ENCODE peak calls at places on chromosomes 2 and 18, in nine cellular contexts. Y is iPS-NIHi11, G is SW480, U is fibroblast of the aortic adventitia, X is T-helper 9 cell, P is anterior cingulate cortex, C is lower leg skin, B is occipital lobe, R is NCI-H774. V is an unnamed sample.

GRCh38 chr2:18749912-18750526 is 160.7 kb upstream of the NT5C1B start:
- DNase-seq in Y (peak; percentile 22), G (peak; percentile 50), U (peak; percentile 85), X (peak; percentile 15), P (no peak), C (no peak), B (peak; percentile 3), R (peak; percentile 48), V (peak; percentile 84)

GRCh38 chr2:42492691-42493467 is 903 bp downstream of the KCNG3 start:
- DNase-seq in Y (peak; percentile 49), G (no peak), U (no peak), X (peak; percentile 2), P (no peak), C (no peak), B (no peak), R (peak; percentile 54), V (no peak)

GRCh38 chr2:152067823-152068222 is 31.0 kb downstream of the CACNB4 start:
- DNase-seq in Y (no peak), G (no peak), U (no peak), X (no peak), P (no peak), C (no peak), B (no peak), R (no peak), V (peak; percentile 7)

GRCh38 chr2:2762898-2763287 is 431.8 kb upstream of the MYT1L start:
- DNase-seq in Y (no peak), G (no peak), U (no peak), X (no peak), P (no peak), C (no peak), B (no peak), R (no peak), V (no peak)

GRCh38 chr18:79834834-79835233 is 37.1 kb downstream of the KCNG2 start:
- DNase-seq in Y (no peak), G (no peak), U (no peak), X (no peak), P (no peak), C (no peak), B (no peak), R (no peak), V (no peak)

GRCh38 chr2:126832757-126833156 is 65.9 kb upstream of the TEX51 start:
- DNase-seq in Y (no peak), G (no peak), U (no peak), X (no peak), P (no peak), C (no peak), B (no peak), R (no peak), V (no peak)

GRCh38 chr2:85741211-85741610 is 12.6 kb upstream of the ATOH8 start:
- DNase-seq in Y (no peak), G (no peak), U (no peak), X (no peak), P (no peak), C (no peak), B (no peak), R (no peak), V (no peak)

GRCh38 chr2:159562248-159562647 is 54.1 kb downstream of the BAZ2B start:
- DNase-seq in Y (no peak), G (no peak), U (peak; percentile 37), X (no peak), P (no peak), C (no peak), B (no peak), R (no peak), V (no peak)

GRCh38 chr18:13233746-13234527 is 15.4 kb downstream of the LDLRAD4 start:
- DNase-seq in Y (no peak), G (no peak), U (no peak), X (no peak), P (no peak), C (peak; percentile 81), B (no peak), R (no peak), V (no peak)

GRCh38 chr2:118774458-118775133 is 72.9 kb downstream of the EN1 start:
- DNase-seq in Y (peak; percentile 89), G (peak; percentile 37), U (peak; percentile 43), X (no peak), P (no peak), C (peak; percentile 93), B (no peak), R (no peak), V (peak; percentile 82)

GRCh38 chr2:152200562-152201465 is 25.3 kb upstream of the STAM2 start:
- DNase-seq in Y (peak; percentile 58), G (peak; percentile 86), U (peak; percentile 97), X (no peak), P (no peak), C (peak; percentile 98), B (peak; percentile 42), R (no peak), V (peak; percentile 98)

GRCh38 chr2:176103634-176104337 is 3.3 kb upstream of the HOXD11 start:
- DNase-seq in Y (no peak), G (no peak), U (no peak), X (no peak), P (no peak), C (peak; percentile 77), B (no peak), R (no peak), V (no peak)

GRCh38 chr2:96716388-96716787 is 23.5 kb downstream of the LMAN2L start:
- DNase-seq in Y (no peak), G (no peak), U (no peak), X (no peak), P (no peak), C (no peak), B (no peak), R (no peak), V (no peak)

GRCh38 chr2:117979911-117980341 is 33.9 kb downstream of the CCDC93 start:
- DNase-seq in Y (no peak), G (no peak), U (no peak), X (no peak), P (no peak), C (no peak), B (no peak), R (no peak), V (peak; percentile 36)

GRCh38 chr2:234257859-234258561 is 207.5 kb downstream of the SPP2 start:
- DNase-seq in Y (peak; percentile 73), G (peak; percentile 93), U (peak; percentile 98), X (no peak), P (no peak), C (peak; percentile 91), B (peak; percentile 7), R (no peak), V (peak; percentile 98)

GRCh38 chr2:45793998-45794720 is 142.7 kb downstream of the PRKCE start:
- DNase-seq in Y (no peak), G (no peak), U (peak; percentile 91), X (no peak), P (no peak), C (no peak), B (no peak), R (no peak), V (no peak)

GRCh38 chr18:6203791-6204190 is 210.9 kb downstream of the L3MBTL4 start:
- DNase-seq in Y (no peak), G (no peak), U (no peak), X (no peak), P (no peak), C (peak; percentile 89), B (no peak), R (peak; percentile 1), V (no peak)

GRCh38 chr2:20617081-20617575 is 33.8 kb downstream of the HS1BP3 start:
- DNase-seq in Y (peak; percentile 68), G (no peak), U (no peak), X (no peak), P (no peak), C (peak; percentile 94), B (no peak), R (no peak), V (no peak)

GRCh38 chr2:42238644-42239288 is 69.6 kb downstream of the EML4 start:
- DNase-seq in Y (no peak), G (peak; percentile 37), U (peak; percentile 16), X (no peak), P (peak; percentile 1), C (no peak), B (no peak), R (peak; percentile 9), V (peak; percentile 32)

GRCh38 chr2:158297606-158298005 is 158.9 kb downstream of the CCDC148 start:
- DNase-seq in Y (no peak), G (peak; percentile 33), U (peak; percentile 8), X (no peak), P (no peak), C (no peak), B (no peak), R (no peak), V (peak; percentile 38)

GRCh38 chr2:12771154-12771553 is 54.4 kb downstream of the TRIB2 start:
- DNase-seq in Y (no peak), G (no peak), U (no peak), X (no peak), P (no peak), C (no peak), B (no peak), R (no peak), V (no peak)

GRCh38 chr2:233460726-233461431 is 105.7 kb downstream of the USP40 start:
- DNase-seq in Y (no peak), G (peak; percentile 5), U (no peak), X (no peak), P (no peak), C (no peak), B (no peak), R (peak; percentile 70), V (no peak)

V was measured in foreskin fibroblast.